ENCODE peak calls at places on chromosomes 4 and X, in nine cellular contexts. T, U, C, R, P, M, B, Q and Y are unnamed samples.

GRCh38 chrX:10579753-10580060 is 40.7 kb downstream of the MID1 start:
- DNase-seq in T (peak; percentile 17), R (no peak), C (no peak), B (no peak), P (no peak), U (no peak), M (no peak), Q (no peak), Y (no peak)

GRCh38 chrX:154321152-154321551 is 25.6 kb downstream of the TKTL1 start:
- DNase-seq in C (no peak), Q (peak; percentile 58), T (no peak), R (no peak), P (no peak), B (no peak), M (no peak), U (no peak), Y (no peak)

GRCh38 chrX:119605739-119606507 is at the start of gene NKRF:
- DNase-seq in Q (peak; percentile 94), R (peak; percentile 89), P (peak; percentile 93), M (peak; percentile 68), U (peak; percentile 89), B (peak; percentile 86), C (peak; percentile 82), T (peak; percentile 95), Y (peak; percentile 91)

GRCh38 chrX:149837639-149838038 is 43.3 kb upstream of the MAGEA8 start:
- DNase-seq in P (no peak), B (no peak), C (no peak), T (no peak), R (no peak), U (no peak), M (no peak), Q (no peak), Y (no peak)

GRCh38 chr4:98242538-98242937 is 18.6 kb upstream of the RAP1GDS1 start:
- DNase-seq in P (no peak), R (no peak), M (no peak), U (no peak), T (no peak), C (no peak), Q (no peak), B (peak; percentile 51), Y (no peak)

GRCh38 chr4:139886798-139887197 is 221.2 kb downstream of the MGST2 start:
- DNase-seq in C (no peak), R (no peak), T (no peak), U (no peak), M (no peak), P (no peak), Q (no peak), B (no peak), Y (no peak)

GRCh38 chr4:122360754-122361153 is 18.1 kb upstream of the ADAD1 start:
- DNase-seq in R (no peak), C (no peak), T (no peak), U (no peak), P (no peak), M (no peak), B (no peak), Q (no peak), Y (no peak)

GRCh38 chr4:173526034-173526482 is 4.0 kb downstream of the HAND2 start:
- DNase-seq in C (peak; percentile 41), P (no peak), U (no peak), M (no peak), Q (no peak), B (no peak), R (no peak), T (no peak), Y (no peak)

GRCh38 chr4:5816101-5816500 is 76.8 kb downstream of the CRMP1 start:
- DNase-seq in R (no peak), Q (peak; percentile 54), U (no peak), P (no peak), M (no peak), C (no peak), T (no peak), B (no peak), Y (no peak)

GRCh38 chr4:26197018-26197779 is 123.6 kb upstream of the RBPJ start:
- DNase-seq in R (no peak), U (peak; percentile 99), P (no peak), T (no peak), B (peak; percentile 96), Q (no peak), M (peak; percentile 66), C (peak; percentile 57), Y (no peak)

GRCh38 chrX:1592863-1593201 is 1.4 kb downstream of the AKAP17A start:
- DNase-seq in P (no peak), C (peak; percentile 57), Q (peak; percentile 84), U (no peak), B (no peak), R (no peak), M (no peak), T (no peak), Y (no peak)

GRCh38 chr4:170423137-170423536 is 333.4 kb upstream of the AADAT start:
- DNase-seq in P (no peak), U (peak; percentile 47), B (no peak), Q (no peak), C (no peak), M (no peak), R (no peak), T (no peak), Y (no peak)

GRCh38 chr4:172952052-172952451 is 216.6 kb upstream of the GALNT7 start:
- DNase-seq in B (no peak), T (no peak), U (no peak), C (no peak), M (no peak), P (no peak), R (no peak), Q (no peak), Y (no peak)

GRCh38 chrX:108139303-108139702 is 47.7 kb downstream of the ATG4A start:
- DNase-seq in U (no peak), Q (no peak), B (no peak), P (no peak), C (no peak), R (no peak), M (no peak), T (no peak), Y (no peak)

GRCh38 chr4:38670939-38671593 is 7.1 kb downstream of the KLF3 start:
- DNase-seq in P (no peak), T (no peak), C (no peak), R (no peak), B (peak; percentile 65), U (no peak), M (no peak), Q (no peak), Y (no peak)

GRCh38 chrX:110509778-110510510 is 151.3 kb downstream of the RTL9 start:
- DNase-seq in M (no peak), Q (no peak), T (no peak), C (no peak), R (no peak), P (no peak), B (peak; percentile 72), U (peak; percentile 11), Y (peak; percentile 0)

GRCh38 chr4:122988696-122989095 is 66.3 kb upstream of the NUDT6 start:
- DNase-seq in T (no peak), R (no peak), M (no peak), U (no peak), P (no peak), C (no peak), Q (no peak), B (no peak), Y (no peak)

GRCh38 chr4:132001542-132001941 is 1147.6 kb upstream of the PCDH10 start:
- DNase-seq in Q (no peak), M (no peak), R (no peak), B (peak; percentile 37), T (no peak), C (no peak), U (peak; percentile 42), P (no peak), Y (no peak)

GRCh38 chrX:147803948-147804347 is 107.8 kb upstream of the FMR1 start:
- DNase-seq in M (no peak), U (peak; percentile 54), Q (no peak), R (no peak), C (no peak), B (no peak), T (no peak), P (peak; percentile 50), Y (peak; percentile 2)

GRCh38 chrX:154715825-154716224 is 35.1 kb downstream of the GAB3 start:
- DNase-seq in R (no peak), B (no peak), Q (no peak), U (no peak), M (no peak), C (no peak), T (no peak), P (no peak), Y (no peak)

GRCh38 chr4:52780206-52780605 is 29.0 kb upstream of the ERVMER34-1 start:
- DNase-seq in Q (no peak), R (peak; percentile 30), P (no peak), C (no peak), U (peak; percentile 21), T (no peak), M (no peak), B (no peak), Y (no peak)

GRCh38 chr4:38514465-38515146 is 149.4 kb upstream of the KLF3 start:
- DNase-seq in P (no peak), B (no peak), T (peak; percentile 2), U (no peak), M (no peak), Q (no peak), R (no peak), C (no peak), Y (no peak)

GRCh38 chr4:4663028-4663427 is 121.2 kb upstream of the STX18 start:
- DNase-seq in Q (no peak), R (no peak), B (no peak), T (no peak), P (no peak), U (peak; percentile 65), C (peak; percentile 66), M (no peak), Y (no peak)

GRCh38 chr4:118888666-118889312 is at the start of gene SYNPO2:
- DNase-seq in P (peak; percentile 40), B (no peak), Q (peak; percentile 82), R (peak; percentile 69), C (peak; percentile 69), M (no peak), T (no peak), U (peak; percentile 63), Y (peak; percentile 69)

GRCh38 chr4:177214935-177215334 is 94.7 kb upstream of the NEIL3 start:
- DNase-seq in M (no peak), C (no peak), R (no peak), Q (no peak), P (no peak), U (no peak), T (no peak), B (no peak), Y (no peak)